ENCODE peak calls at places on chromosomes 1 and 21, in four cellular contexts. One of them, this sample, is unnamed. For H3K4me1, the result is how much of the 10 kb centered on the place peaks cover.

GRCh38 chr1:88736633-88737248 is 52.7 kb downstream of the PKN2 start:
- DNase-seq in GM12878: no peak
- DNase-seq in body of pancreas: peak
- DNase-seq in testis: no peak
- DNase-seq in this sample: no peak

GRCh38 chr1:41492341-41492848 is 7.9 kb upstream of the EDN2 start:
- DNase-seq in GM12878: no peak
- DNase-seq in body of pancreas: no peak
- DNase-seq in testis: peak
- DNase-seq in this sample: peak

GRCh38 chr1:167294528-167294927 is 73.8 kb downstream of the POU2F1 start:
- DNase-seq in GM12878: no peak
- DNase-seq in body of pancreas: no peak
- DNase-seq in testis: no peak
- DNase-seq in this sample: no peak

GRCh38 chr1:157994704-157995540 is 1.5 kb downstream of the KIRREL1 start:
- DNase-seq in GM12878: no peak
- DNase-seq in body of pancreas: no peak
- DNase-seq in testis: peak
- DNase-seq in this sample: peak

GRCh38 chr1:2097386-2098300 is 47.4 kb downstream of the PRKCZ start:
- DNase-seq in GM12878: no peak
- DNase-seq in body of pancreas: no peak
- DNase-seq in testis: no peak
- DNase-seq in this sample: no peak

GRCh38 chr1:94093996-94094395 is 27.0 kb downstream of the ABCA4 start:
- DNase-seq in GM12878: no peak
- DNase-seq in body of pancreas: no peak
- DNase-seq in testis: no peak
- DNase-seq in this sample: no peak

GRCh38 chr1:31799895-31800676 is 15.7 kb downstream of the SPOCD1 start:
- DNase-seq in GM12878: no peak
- DNase-seq in body of pancreas: no peak
- DNase-seq in testis: no peak
- DNase-seq in this sample: no peak

GRCh38 chr1:23634840-23635642 is 56.6 kb upstream of the RPL11 start:
- DNase-seq in GM12878: peak
- DNase-seq in body of pancreas: peak
- DNase-seq in testis: peak
- DNase-seq in this sample: peak

GRCh38 chr1:174359454-174359805 is 88.3 kb upstream of the GPR52 start:
- DNase-seq in GM12878: no peak
- DNase-seq in body of pancreas: peak
- DNase-seq in testis: no peak
- DNase-seq in this sample: no peak

GRCh38 chr1:15546641-15547040 is 20.0 kb downstream of the DNAJC16 start:
- DNase-seq in GM12878: no peak
- DNase-seq in body of pancreas: no peak
- DNase-seq in testis: no peak
- DNase-seq in this sample: no peak

GRCh38 chr21:32055305-32055704 is 182.5 kb downstream of the HUNK start:
- DNase-seq in GM12878: no peak
- DNase-seq in body of pancreas: peak
- DNase-seq in testis: no peak
- DNase-seq in this sample: no peak

GRCh38 chr1:5994713-5995621 is 2.7 kb upstream of the NPHP4 start:
- DNase-seq in GM12878: peak
- DNase-seq in body of pancreas: no peak
- DNase-seq in testis: no peak
- DNase-seq in this sample: no peak

GRCh38 chr1:91781371-91781825 is 104.6 kb downstream of the TGFBR3 start:
- DNase-seq in GM12878: no peak
- DNase-seq in body of pancreas: no peak
- DNase-seq in testis: no peak
- DNase-seq in this sample: peak

GRCh38 chr21:26080211-26080610 is 90.4 kb downstream of the APP start:
- DNase-seq in GM12878: no peak
- DNase-seq in body of pancreas: no peak
- DNase-seq in testis: no peak
- DNase-seq in this sample: no peak

GRCh38 chr1:53327183-53327941 is 508 bp downstream of the LRP8 start:
- DNase-seq in GM12878: no peak
- DNase-seq in body of pancreas: peak
- DNase-seq in testis: no peak
- DNase-seq in this sample: peak

GRCh38 chr1:114758251-114758832 is 558 bp upstream of the CSDE1 start:
- DNase-seq in GM12878: no peak
- DNase-seq in body of pancreas: no peak
- DNase-seq in testis: no peak
- DNase-seq in this sample: no peak

GRCh38 chr1:54782156-54782555 is 17.8 kb upstream of the PARS2 start:
- DNase-seq in GM12878: no peak
- DNase-seq in body of pancreas: no peak
- DNase-seq in testis: no peak
- DNase-seq in this sample: no peak

GRCh38 chr1:6899141-6899540 is 113.9 kb downstream of the CAMTA1 start:
- DNase-seq in GM12878: no peak
- DNase-seq in body of pancreas: no peak
- DNase-seq in testis: no peak
- DNase-seq in this sample: no peak

GRCh38 chr1:247330548-247331171 is 1.0 kb downstream of the ZNF496 start:
- DNase-seq in GM12878: no peak
- DNase-seq in body of pancreas: no peak
- DNase-seq in testis: peak
- DNase-seq in this sample: no peak
- H3K4me1 ChIP-seq in GM12878: under half
- H3K4me1 ChIP-seq in body of pancreas: under half
- H3K4me1 ChIP-seq in testis: under half
- H3K4me1 ChIP-seq in this sample: under half

GRCh38 chr1:234019387-234019786 is 114.9 kb downstream of the SLC35F3 start:
- DNase-seq in GM12878: no peak
- DNase-seq in body of pancreas: no peak
- DNase-seq in testis: no peak
- DNase-seq in this sample: no peak

GRCh38 chr1:234018816-234019215 is 114.3 kb downstream of the SLC35F3 start:
- DNase-seq in GM12878: no peak
- DNase-seq in body of pancreas: no peak
- DNase-seq in testis: no peak
- DNase-seq in this sample: no peak

DNA sequence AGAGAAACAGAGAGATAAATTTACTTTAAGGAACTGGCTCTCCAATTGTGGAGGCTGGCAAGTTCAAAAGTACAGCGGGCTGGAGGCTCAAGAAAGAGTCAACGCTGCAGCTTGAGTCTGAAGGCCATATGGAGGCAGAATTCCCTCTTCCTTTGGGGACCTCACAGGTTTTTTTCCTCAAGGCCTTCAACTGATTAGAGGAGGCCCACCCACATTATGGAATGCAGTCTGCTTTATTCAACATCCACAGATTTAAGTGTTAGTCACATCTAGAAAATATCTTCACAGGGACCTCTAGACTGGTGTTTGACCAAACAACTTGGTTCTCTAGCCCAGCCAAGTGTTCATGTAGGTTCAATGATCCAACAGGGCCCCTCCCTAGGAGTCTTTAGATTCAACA is 117.8 kb downstream of the SLC35F3 start:
- DNase-seq in GM12878: no peak
- DNase-seq in body of pancreas: no peak
- DNase-seq in testis: no peak
- DNase-seq in this sample: no peak
- H3K4me3 ChIP-seq in GM12878: no peak
- H3K4me3 ChIP-seq in body of pancreas: no peak
- H3K4me3 ChIP-seq in testis: no peak
- H3K4me3 ChIP-seq in this sample: no peak

GRCh38 chr1:220875233-220875632 is 4.0 kb upstream of the HLX start:
- DNase-seq in GM12878: no peak
- DNase-seq in body of pancreas: no peak
- DNase-seq in testis: no peak
- DNase-seq in this sample: no peak
- H3K4me1 ChIP-seq in GM12878: under half
- H3K4me1 ChIP-seq in body of pancreas: under half
- H3K4me1 ChIP-seq in testis: under half
- H3K4me1 ChIP-seq in this sample: under half

DNA sequence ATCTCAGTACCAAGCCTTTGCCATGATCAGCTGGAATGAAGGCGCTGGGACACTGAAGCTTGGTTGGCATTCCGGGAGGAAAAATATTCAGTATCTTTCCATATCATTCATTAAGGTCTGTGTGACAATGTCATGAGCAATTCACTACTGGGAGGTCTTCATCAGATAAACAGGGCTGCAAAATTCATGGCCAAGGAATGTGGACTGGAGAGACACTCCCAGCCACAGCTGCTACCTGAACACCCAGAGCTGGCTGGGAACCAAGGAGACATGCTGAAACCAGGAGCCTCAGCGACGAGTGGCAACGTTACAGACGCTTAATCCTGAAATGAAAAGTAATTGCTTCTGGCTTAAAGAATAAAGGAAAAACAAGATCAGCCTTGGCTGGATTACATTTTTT is 30.6 kb upstream of the DDAH1 start:
- DNase-seq in GM12878: no peak
- DNase-seq in body of pancreas: peak
- DNase-seq in testis: no peak
- DNase-seq in this sample: no peak
- H3K4me3 ChIP-seq in GM12878: no peak
- H3K4me3 ChIP-seq in body of pancreas: no peak
- H3K4me3 ChIP-seq in testis: no peak
- H3K4me3 ChIP-seq in this sample: no peak

GRCh38 chr1:159889821-159890252 is 10.1 kb downstream of the CFAP45 start:
- DNase-seq in GM12878: peak
- DNase-seq in body of pancreas: peak
- DNase-seq in testis: no peak
- DNase-seq in this sample: peak
- H3K4me1 ChIP-seq in GM12878: under half
- H3K4me1 ChIP-seq in body of pancreas: under half
- H3K4me1 ChIP-seq in testis: under half
- H3K4me1 ChIP-seq in this sample: under half

This sample was measured in cardiac muscle cell.